ENCODE peak calls at places on chromosomes 12 and 14, in four cellular contexts. I is HepG2, K is GM12878, M is K562. V is an unnamed sample.

GRCh38 chr12:120677765-120678473 is 9.0 kb upstream of the MLEC start:
- DNase-seq in K (peak; percentile 82), M (peak; percentile 22), I (no peak), V (no peak)

GRCh38 chr12:75446857-75447256 is 33.7 kb upstream of the GLIPR1 start:
- DNase-seq in M (no peak), I (no peak), K (no peak), V (no peak)

GRCh38 chr14:99537399-99537798 is 56.2 kb downstream of the CCNK start:
- DNase-seq in I (no peak), M (no peak), K (no peak), V (no peak)

GRCh38 chr12:114913871-114914801 is 230.2 kb upstream of the TBX3 start:
- DNase-seq in I (no peak), M (no peak), K (no peak), V (peak; percentile 76)

GRCh38 chr12:30015661-30016060 is 231.9 kb upstream of the TMTC1 start:
- DNase-seq in M (no peak), K (no peak), I (no peak), V (no peak)

GRCh38 chr12:49733219-49734017 is 7.9 kb upstream of the TMBIM6 start:
- DNase-seq in I (peak; percentile 39), M (no peak), K (no peak), V (no peak)

GRCh38 chr12:113103756-113104450 is 31.7 kb downstream of the RASAL1 start:
- DNase-seq in K (no peak), I (peak; percentile 27), M (peak; percentile 57), V (no peak)

GRCh38 chr12:116749884-116750283 is 11.8 kb downstream of the RNFT2 start:
- DNase-seq in I (no peak), K (no peak), M (no peak), V (no peak)

GRCh38 chr12:41959271-41959670 is 185.4 kb downstream of the GXYLT1 start:
- DNase-seq in I (peak; percentile 14), M (no peak), K (no peak), V (no peak)

GRCh38 chr14:106879241-106879640 is 1352.9 kb downstream of the TMEM121 start:
- DNase-seq in K (no peak), I (peak; percentile 65), M (peak; percentile 44), V (no peak)

GRCh38 chr12:47754126-47754525 is 4.6 kb downstream of the RAPGEF3 start:
- DNase-seq in I (no peak), K (no peak), M (no peak), V (no peak)

GRCh38 chr12:33322519-33322918 is 117.1 kb downstream of the SYT10 start:
- DNase-seq in K (no peak), M (peak; percentile 57), I (no peak), V (no peak)

GRCh38 chr12:42482086-42482819 is 107.3 kb downstream of the PRICKLE1 start:
- DNase-seq in I (peak; percentile 3), K (no peak), M (no peak), V (no peak)

GRCh38 chr14:99529899-99530298 is 48.7 kb downstream of the CCNK start:
- DNase-seq in M (no peak), K (no peak), I (no peak), V (no peak)

GRCh38 chr14:75979071-75979571 is 2.7 kb downstream of the TGFB3 start:
- DNase-seq in K (no peak), I (no peak), M (peak; percentile 23), V (peak; percentile 60)

GRCh38 chr12:42696424-42697149 is 107.0 kb upstream of the PRICKLE1 start:
- DNase-seq in I (no peak), K (no peak), M (no peak), V (no peak)

GRCh38 chr14:26528415-26529182 is 69.2 kb downstream of the NOVA1 start:
- DNase-seq in K (no peak), I (no peak), M (no peak), V (no peak)

GRCh38 chr12:69658203-69658602 is 40.9 kb downstream of the BEST3 start:
- DNase-seq in K (no peak), M (no peak), I (no peak), V (no peak)

GRCh38 chr12:31629756-31630732 is 29.4 kb upstream of the ETFBKMT start:
- DNase-seq in K (no peak), I (no peak), M (peak; percentile 84), V (peak; percentile 39)

GRCh38 chr12:81208193-81208946 is 130.5 kb downstream of the ACSS3 start:
- DNase-seq in M (no peak), I (peak; percentile 15), K (no peak), V (peak; percentile 13)

GRCh38 chr12:108803428-108804105 is 53.8 kb downstream of the SSH1 start:
- DNase-seq in M (peak; percentile 87), K (peak; percentile 57), I (peak; percentile 75), V (peak; percentile 84)

GRCh38 chr14:69355955-69356321 is 42.2 kb downstream of the ERH start:
- DNase-seq in I (no peak), M (no peak), K (no peak), V (no peak)
- TF ChIP-seq TARDBP in I (no peak), M (no peak), K (no peak), V (no peak)

GRCh38 chr14:69260979-69261605 is 1.1 kb downstream of the GALNT16 start:
- DNase-seq in I (no peak), K (no peak), M (peak; percentile 19), V (peak; percentile 82)

GRCh38 chr14:69262516-69262915 is 2.6 kb downstream of the GALNT16 start:
- DNase-seq in M (no peak), K (no peak), I (no peak), V (no peak)

GRCh38 chr14:69263364-69263763 is 3.4 kb downstream of the GALNT16 start:
- DNase-seq in M (no peak), I (no peak), K (no peak), V (no peak)

GRCh38 chr14:69260246-69260978 is 454 bp downstream of the GALNT16 start:
- DNase-seq in I (no peak), M (no peak), K (no peak), V (peak; percentile 52)

DNA sequence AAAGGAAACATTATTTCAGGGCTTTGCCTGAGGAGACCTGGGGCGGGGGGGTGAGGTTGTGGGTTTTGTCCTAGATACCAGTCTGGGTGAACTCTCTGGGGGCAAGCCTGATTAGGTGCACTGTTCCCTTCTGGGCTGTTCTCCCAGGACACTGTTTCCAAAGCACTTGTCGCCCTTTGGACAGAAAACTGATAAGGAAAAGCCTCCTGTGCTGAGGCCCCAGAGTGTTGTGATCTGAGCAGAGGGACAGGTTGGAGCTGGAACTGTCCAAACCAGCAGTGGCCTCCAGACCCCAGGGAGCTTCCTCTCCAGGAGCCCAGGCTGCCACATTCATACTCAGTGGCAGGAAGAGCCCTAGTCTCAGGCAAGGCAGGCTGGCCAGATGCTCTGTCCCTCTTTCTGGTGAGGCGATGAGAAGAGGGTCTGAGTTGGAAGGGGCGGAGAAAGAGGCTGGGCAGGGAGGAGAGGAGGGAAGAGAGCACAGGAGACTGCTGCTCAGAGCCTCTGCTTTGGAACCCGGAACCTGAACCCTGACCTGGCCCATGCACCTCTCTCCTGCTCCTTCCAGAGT is 1.9 kb downstream of the GALNT16 start:
- DNase-seq in M (no peak), I (peak; percentile 69), K (no peak), V (no peak)
- TF ChIP-seq TARDBP in M (no peak), I (no peak), K (no peak), V (no peak)

GRCh38 chr12:62332598-62332997 is 72.4 kb downstream of the USP15 start:
- DNase-seq in K (no peak), M (no peak), I (no peak), V (no peak)
- TF ChIP-seq TARDBP in K (no peak), M (no peak), I (no peak), V (no peak)

DNA sequence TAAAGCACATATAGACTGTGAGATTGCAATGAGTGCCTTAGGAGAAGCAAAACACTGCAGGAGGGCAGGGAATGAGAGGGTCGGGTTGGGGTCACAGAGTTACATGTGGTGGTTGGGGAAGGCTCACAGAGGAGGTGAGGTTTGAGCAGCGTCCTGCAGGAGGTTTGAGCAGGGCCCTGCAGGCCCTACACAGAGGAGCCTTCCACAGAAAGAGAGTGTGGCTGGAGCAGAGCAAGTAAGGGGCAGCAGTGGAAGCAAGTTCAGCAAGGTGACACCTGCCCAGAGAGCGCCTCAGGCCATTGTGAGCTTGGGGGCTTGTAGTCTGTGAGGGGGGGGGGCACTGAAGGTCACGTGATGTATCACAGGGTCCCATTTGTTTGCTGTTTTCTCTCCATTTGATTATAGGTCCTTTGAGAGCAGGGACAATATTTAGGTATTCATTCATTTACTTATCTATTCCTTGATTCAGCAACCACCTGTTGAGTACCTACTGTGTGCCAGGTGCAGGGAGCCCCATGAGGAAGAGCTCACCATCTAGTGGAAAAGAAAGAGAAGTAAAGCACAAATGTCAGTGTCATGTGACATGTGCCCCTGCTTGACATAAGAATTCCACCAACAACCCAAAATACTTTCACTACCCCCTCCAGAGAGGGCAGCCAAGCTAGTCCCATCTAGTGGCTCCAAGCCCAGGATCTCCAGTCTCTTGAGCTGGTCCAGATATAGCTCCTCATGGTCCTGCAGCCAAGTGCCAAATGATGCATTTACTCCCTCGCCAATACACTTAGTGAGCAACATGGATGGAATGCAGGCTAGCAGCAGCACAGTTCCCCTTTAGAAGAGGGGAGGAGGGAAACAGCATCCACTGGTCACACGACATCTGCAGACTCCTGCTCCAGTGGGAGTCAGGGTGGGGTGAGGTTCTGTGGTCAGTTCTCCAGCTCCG is 56.8 kb downstream of the GALNT16 start:
- DNase-seq in M (no peak), K (no peak), I (no peak), V (no peak)
- TF ChIP-seq TARDBP in M (no peak), K (no peak), I (no peak), V (no peak)